ENCODE peak calls at places on chromosomes 4 and X, in four cellular contexts. One of them, this sample, is unnamed.
A peak's percentile ranks its signal among the peaks of the same experiment; 100 is the strongest.

GRCh38 chr4:185591679-185592141 is 56.4 kb upstream of the PDLIM3 start:
- DNase-seq in sigmoid colon: no peak
- DNase-seq in prostate gland: peak; percentile 32
- DNase-seq in H1: no peak
- DNase-seq in this sample: no peak

GRCh38 chr4:16067515-16067914 is 16.3 kb downstream of the PROM1 start:
- DNase-seq in sigmoid colon: no peak
- DNase-seq in prostate gland: no peak
- DNase-seq in H1: no peak
- DNase-seq in this sample: peak; percentile 50

GRCh38 chr4:139389102-139389501 is 64.8 kb upstream of the RAB33B start:
- DNase-seq in sigmoid colon: no peak
- DNase-seq in prostate gland: no peak
- DNase-seq in H1: no peak
- DNase-seq in this sample: no peak

GRCh38 chr4:165700855-165701254 is 172.2 kb upstream of the TLL1 start:
- DNase-seq in sigmoid colon: no peak
- DNase-seq in prostate gland: no peak
- DNase-seq in H1: no peak
- DNase-seq in this sample: no peak

GRCh38 chr4:136412708-136413107 is 1119.6 kb downstream of the PCDH18 start:
- DNase-seq in sigmoid colon: no peak
- DNase-seq in prostate gland: no peak
- DNase-seq in H1: no peak
- DNase-seq in this sample: no peak

GRCh38 chrX:47482512-47483309 is at the start of gene ZNF41:
- DNase-seq in sigmoid colon: peak; percentile 86
- DNase-seq in prostate gland: peak; percentile 65
- DNase-seq in H1: peak; percentile 41
- DNase-seq in this sample: peak; percentile 74

GRCh38 chrX:20361890-20362262 is 95.2 kb upstream of the RPS6KA3 start:
- DNase-seq in sigmoid colon: no peak
- DNase-seq in prostate gland: no peak
- DNase-seq in H1: no peak
- DNase-seq in this sample: no peak

GRCh38 chr4:81503586-81503985 is 31.9 kb upstream of the RASGEF1B start:
- DNase-seq in sigmoid colon: no peak
- DNase-seq in prostate gland: no peak
- DNase-seq in H1: no peak
- DNase-seq in this sample: no peak

GRCh38 chrX:39399387-39399786 is 598.1 kb downstream of the MID1IP1 start:
- DNase-seq in sigmoid colon: no peak
- DNase-seq in prostate gland: no peak
- DNase-seq in H1: no peak
- DNase-seq in this sample: no peak

GRCh38 chr4:18034099-18034498 is 12.5 kb upstream of the LCORL start:
- DNase-seq in sigmoid colon: no peak
- DNase-seq in prostate gland: no peak
- DNase-seq in H1: no peak
- DNase-seq in this sample: no peak

GRCh38 chr4:121789960-121790829 is 10.9 kb upstream of the EXOSC9 start:
- DNase-seq in sigmoid colon: no peak
- DNase-seq in prostate gland: no peak
- DNase-seq in H1: no peak
- DNase-seq in this sample: no peak

GRCh38 chrX:133527415-133527814 is 112.1 kb upstream of the GPC4 start:
- DNase-seq in sigmoid colon: no peak
- DNase-seq in prostate gland: no peak
- DNase-seq in H1: peak; percentile 2
- DNase-seq in this sample: no peak

GRCh38 chr4:76956961-76957738 is 7.6 kb downstream of the SEPTIN11 start:
- DNase-seq in sigmoid colon: no peak
- DNase-seq in prostate gland: no peak
- DNase-seq in H1: no peak
- DNase-seq in this sample: peak; percentile 18

GRCh38 chr4:41057456-41057855 is 156.9 kb downstream of the APBB2 start:
- DNase-seq in sigmoid colon: no peak
- DNase-seq in prostate gland: no peak
- DNase-seq in H1: no peak
- DNase-seq in this sample: no peak

GRCh38 chr4:165931741-165932140 is 58.7 kb downstream of the TLL1 start:
- DNase-seq in sigmoid colon: no peak
- DNase-seq in prostate gland: no peak
- DNase-seq in H1: no peak
- DNase-seq in this sample: no peak

GRCh38 chr4:149549911-149550310 is 265.7 kb downstream of the IQCM start:
- DNase-seq in sigmoid colon: no peak
- DNase-seq in prostate gland: no peak
- DNase-seq in H1: peak; percentile 43
- DNase-seq in this sample: no peak

GRCh38 chr4:56804551-56804950 is 16.9 kb downstream of the SPINK2 start:
- DNase-seq in sigmoid colon: no peak
- DNase-seq in prostate gland: no peak
- DNase-seq in H1: no peak
- DNase-seq in this sample: no peak

GRCh38 chr4:38163216-38164006 is 203.2 kb downstream of the PTTG2 start:
- DNase-seq in sigmoid colon: no peak
- DNase-seq in prostate gland: no peak
- DNase-seq in H1: no peak
- DNase-seq in this sample: no peak

GRCh38 chrX:153744210-153745066 is 19.6 kb upstream of the PLXNB3 start:
- DNase-seq in sigmoid colon: peak; percentile 76
- DNase-seq in prostate gland: no peak
- DNase-seq in H1: no peak
- DNase-seq in this sample: no peak

GRCh38 chr4:56049428-56050212 is 100.9 kb downstream of the CEP135 start:
- DNase-seq in sigmoid colon: no peak
- DNase-seq in prostate gland: no peak
- DNase-seq in H1: peak; percentile 21
- DNase-seq in this sample: peak; percentile 32

GRCh38 chr4:121138014-121138413 is 26.1 kb downstream of the TNIP3 start:
- DNase-seq in sigmoid colon: no peak
- DNase-seq in prostate gland: no peak
- DNase-seq in H1: no peak
- DNase-seq in this sample: no peak

GRCh38 chr4:101835121-101835904 is 44.8 kb downstream of the BANK1 start:
- DNase-seq in sigmoid colon: peak; percentile 72
- DNase-seq in prostate gland: peak; percentile 14
- DNase-seq in H1: no peak
- DNase-seq in this sample: no peak

GRCh38 chr4:5055411-5055810 is 4.1 kb downstream of the STK32B start:
- DNase-seq in sigmoid colon: no peak
- DNase-seq in prostate gland: no peak
- DNase-seq in H1: no peak
- DNase-seq in this sample: no peak

GRCh38 chrX:77451041-77451440 is 3.9 kb downstream of the FGF16 start:
- DNase-seq in sigmoid colon: no peak
- DNase-seq in prostate gland: no peak
- DNase-seq in H1: no peak
- DNase-seq in this sample: no peak

GRCh38 chrX:154799554-154800348 is 5.5 kb downstream of the MPP1 start:
- DNase-seq in sigmoid colon: no peak
- DNase-seq in prostate gland: peak; percentile 37
- DNase-seq in H1: no peak
- DNase-seq in this sample: peak; percentile 33

GRCh38 chrX:39941332-39941920 is 156.3 kb downstream of the BCOR start:
- DNase-seq in sigmoid colon: no peak
- DNase-seq in prostate gland: no peak
- DNase-seq in H1: no peak
- DNase-seq in this sample: no peak

GRCh38 chr4:155603360-155603891 is 63.2 kb upstream of the GUCY1A1 start:
- DNase-seq in sigmoid colon: no peak
- DNase-seq in prostate gland: no peak
- DNase-seq in H1: no peak
- DNase-seq in this sample: no peak

GRCh38 chrX:2703991-2704369 is 12.9 kb downstream of the CD99 start:
- DNase-seq in sigmoid colon: no peak
- DNase-seq in prostate gland: peak; percentile 75
- DNase-seq in H1: no peak
- DNase-seq in this sample: peak; percentile 55

GRCh38 chr4:54941994-54942552 is 183.3 kb downstream of the KDR start:
- DNase-seq in sigmoid colon: no peak
- DNase-seq in prostate gland: no peak
- DNase-seq in H1: no peak
- DNase-seq in this sample: no peak

GRCh38 chr4:20895208-20895607 is 194.9 kb downstream of the PACRGL start:
- DNase-seq in sigmoid colon: no peak
- DNase-seq in prostate gland: no peak
- DNase-seq in H1: no peak
- DNase-seq in this sample: no peak

DNA sequence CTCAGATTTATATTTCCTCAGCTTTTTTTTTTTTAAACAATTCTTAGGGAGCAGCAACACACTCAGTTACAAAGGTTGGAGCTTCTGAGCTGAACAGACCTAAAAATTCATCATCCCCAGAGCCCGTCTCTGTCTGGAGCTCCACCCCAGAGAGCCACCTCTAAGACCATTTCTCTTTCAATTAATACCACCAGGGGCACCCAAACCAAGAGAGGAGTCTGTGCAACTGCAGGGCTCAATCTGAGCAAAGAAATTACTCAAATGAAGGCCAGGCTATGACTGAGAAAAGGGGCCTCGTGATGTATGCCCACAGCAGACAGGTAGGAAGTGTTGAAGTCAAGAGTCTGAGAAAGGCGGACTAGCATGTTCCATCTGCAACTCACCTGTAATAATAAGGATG is 95.5 kb downstream of the C4orf51 start:
- DNase-seq in sigmoid colon: no peak
- DNase-seq in prostate gland: no peak
- DNase-seq in H1: no peak
- DNase-seq in this sample: no peak
- TF ChIP-seq CTCF in sigmoid colon: no peak
- TF ChIP-seq CTCF in prostate gland: no peak
- TF ChIP-seq CTCF in H1: peak; percentile 19
- TF ChIP-seq CTCF in this sample: no peak

DNA sequence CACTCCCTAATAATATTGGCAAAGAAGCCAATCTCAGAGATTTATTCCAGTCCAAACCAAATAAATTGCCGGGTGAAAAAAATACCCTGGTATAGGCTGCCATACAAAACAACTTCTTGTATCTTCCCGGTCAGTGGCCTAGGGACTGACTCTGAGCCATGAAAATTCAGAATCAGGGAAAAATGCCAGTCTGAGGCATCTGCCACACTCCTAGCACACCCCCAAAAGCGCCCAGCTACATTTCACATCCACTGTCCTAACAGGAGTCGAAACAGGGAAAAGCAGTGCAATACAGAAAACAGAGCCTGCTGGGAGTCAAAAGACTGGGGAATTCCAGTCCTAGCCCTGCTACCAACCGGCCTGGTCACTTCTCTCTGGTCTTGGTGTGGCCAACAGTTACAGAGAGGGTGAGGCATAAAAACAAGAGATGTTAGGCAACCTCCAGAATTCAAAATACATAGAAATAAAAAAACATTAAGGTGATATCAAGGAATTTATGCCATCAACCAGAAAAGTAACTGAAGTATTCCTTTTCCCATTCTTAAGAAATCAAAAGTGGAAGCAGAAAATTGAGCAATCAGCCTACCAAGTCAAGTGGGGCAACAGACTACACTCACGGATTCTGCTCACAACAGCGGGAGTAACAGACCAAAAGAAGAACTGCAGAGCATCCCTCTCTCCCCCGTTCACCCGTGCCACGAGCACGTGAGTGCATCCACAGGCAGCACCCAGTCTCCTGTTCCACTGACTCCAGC is 29.5 kb downstream of the AFAP1 start:
- DNase-seq in sigmoid colon: peak; percentile 83
- DNase-seq in prostate gland: no peak
- DNase-seq in H1: no peak
- DNase-seq in this sample: no peak
- TF ChIP-seq POLR2AphosphoS5 in sigmoid colon: no peak
- TF ChIP-seq POLR2AphosphoS5 in prostate gland: no peak
- TF ChIP-seq POLR2AphosphoS5 in H1: no peak
- TF ChIP-seq POLR2AphosphoS5 in this sample: no peak

DNA sequence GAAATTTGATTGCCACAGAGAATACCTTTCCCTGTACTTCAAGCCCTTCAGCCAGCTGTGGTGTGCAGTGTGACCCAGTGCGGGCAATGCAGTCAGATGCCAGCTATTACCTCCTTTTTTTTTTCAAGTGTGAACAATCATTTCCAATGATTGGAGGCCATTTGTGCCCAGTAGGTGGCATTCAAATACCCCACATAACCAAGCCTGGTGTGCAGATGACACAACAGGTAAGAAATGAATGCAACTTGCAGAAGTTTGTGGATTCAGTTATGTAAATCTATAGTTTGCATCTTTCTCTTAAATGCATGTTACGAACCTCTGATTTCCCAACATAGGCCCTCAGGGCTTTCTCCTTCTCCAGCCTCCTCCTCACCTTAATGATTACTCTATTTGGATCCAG is 98.0 kb downstream of the CLCN4 start:
- DNase-seq in sigmoid colon: no peak
- DNase-seq in prostate gland: peak; percentile 4
- DNase-seq in H1: no peak
- DNase-seq in this sample: no peak
- TF ChIP-seq CTCF in sigmoid colon: no peak
- TF ChIP-seq CTCF in prostate gland: peak; percentile 35
- TF ChIP-seq CTCF in H1: no peak
- TF ChIP-seq CTCF in this sample: no peak

DNA sequence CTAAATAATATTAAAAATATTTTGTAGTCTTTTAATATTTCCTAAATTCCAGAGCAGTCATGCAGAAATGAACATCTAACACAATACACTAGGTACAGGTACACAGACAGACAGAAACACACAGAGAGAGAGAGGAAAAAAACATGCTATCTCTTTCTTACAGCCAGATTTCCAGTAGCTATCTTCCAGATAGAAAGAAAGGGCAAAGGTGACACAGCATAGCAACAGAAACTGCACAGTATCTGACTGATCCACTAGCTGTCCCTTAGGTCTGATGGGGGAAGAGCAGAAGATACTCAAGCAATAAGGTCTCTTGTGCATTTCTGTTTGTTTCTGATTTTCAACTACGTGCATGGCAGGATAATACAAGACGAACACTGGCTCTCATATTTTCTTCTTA is 7.8 kb downstream of the FBXW7 start:
- DNase-seq in sigmoid colon: no peak
- DNase-seq in prostate gland: no peak
- DNase-seq in H1: no peak
- DNase-seq in this sample: no peak
- TF ChIP-seq POLR2AphosphoS5 in sigmoid colon: no peak
- TF ChIP-seq POLR2AphosphoS5 in prostate gland: no peak
- TF ChIP-seq POLR2AphosphoS5 in H1: no peak
- TF ChIP-seq POLR2AphosphoS5 in this sample: no peak

GRCh38 chrX:24494544-24495113 is 29.5 kb downstream of the PDK3 start:
- DNase-seq in sigmoid colon: peak; percentile 68
- DNase-seq in prostate gland: peak; percentile 74
- DNase-seq in H1: no peak
- DNase-seq in this sample: peak; percentile 48

GRCh38 chrX:24493740-24494543 is 28.9 kb downstream of the PDK3 start:
- DNase-seq in sigmoid colon: no peak
- DNase-seq in prostate gland: no peak
- DNase-seq in H1: no peak
- DNase-seq in this sample: no peak

GRCh38 chrX:24498181-24498580 is 33.1 kb downstream of the PDK3 start:
- DNase-seq in sigmoid colon: peak; percentile 74
- DNase-seq in prostate gland: peak; percentile 18
- DNase-seq in H1: no peak
- DNase-seq in this sample: peak; percentile 22

GRCh38 chrX:24495700-24496099 is 30.6 kb downstream of the PDK3 start:
- DNase-seq in sigmoid colon: no peak
- DNase-seq in prostate gland: no peak
- DNase-seq in H1: no peak
- DNase-seq in this sample: no peak

GRCh38 chrX:24498975-24499374 is 33.9 kb downstream of the PDK3 start:
- DNase-seq in sigmoid colon: no peak
- DNase-seq in prostate gland: no peak
- DNase-seq in H1: no peak
- DNase-seq in this sample: no peak
- TF ChIP-seq CTCF in sigmoid colon: peak; percentile 44
- TF ChIP-seq CTCF in prostate gland: peak; percentile 84
- TF ChIP-seq CTCF in H1: no peak
- TF ChIP-seq CTCF in this sample: peak; percentile 59